ENCODE peak calls at places on chromosomes 1 and 21, in seven cellular contexts. D is hepatocyte, C is testis, G is OCI-LY7, S is AG10803, N is AG04450, A is fibroblast of lung. M is an unnamed sample.

GRCh38 chr1:1842360-1843146 is 48.3 kb downstream of the GNB1 start:
- DNase-seq in D (no peak), N (no peak), G (peak), S (no peak), C (no peak), A (no peak), M (peak)

GRCh38 chr21:45819478-45820170 is 161.9 kb upstream of the COL6A1 start:
- DNase-seq in C (peak), N (no peak), D (peak), G (no peak), S (no peak), A (no peak), M (no peak)

GRCh38 chr21:44700101-44701022 is 3.4 kb downstream of the KRTAP10-12 start:
- DNase-seq in A (no peak), C (peak), N (no peak), G (no peak), S (no peak), D (no peak), M (no peak)

GRCh38 chr1:164876717-164877116 is 317.7 kb downstream of the PBX1 start:
- DNase-seq in N (no peak), S (no peak), G (no peak), A (no peak), C (no peak), D (no peak), M (no peak)

GRCh38 chr1:9615316-9616063 is 26.8 kb downstream of the TMEM201 start:
- DNase-seq in G (peak), C (peak), A (peak), S (peak), D (peak), N (peak), M (peak)

GRCh38 chr1:9655127-9655723 is 3.7 kb downstream of the PIK3CD start:
- DNase-seq in N (no peak), A (no peak), S (no peak), G (peak), C (no peak), D (no peak), M (no peak)

GRCh38 chr1:215992620-215993019 is 425.5 kb downstream of the KCTD3 start:
- DNase-seq in D (no peak), C (no peak), G (no peak), N (no peak), A (peak), S (peak), M (no peak)

GRCh38 chr1:198893763-198894444 is 255.1 kb downstream of the PTPRC start:
- DNase-seq in S (peak), G (no peak), N (no peak), D (no peak), A (no peak), C (no peak), M (no peak)

GRCh38 chr1:1631793-1632420 is at the start of gene MMP23B:
- DNase-seq in G (peak), N (no peak), C (no peak), S (no peak), A (peak), D (peak), M (no peak)

GRCh38 chr1:89990976-89991831 is 3.7 kb upstream of the ZNF326 start:
- DNase-seq in A (no peak), S (no peak), C (no peak), D (no peak), N (no peak), G (peak), M (no peak)

GRCh38 chr1:47893412-47893811 is 103.8 kb downstream of the TRABD2B start:
- DNase-seq in G (no peak), A (no peak), S (no peak), C (no peak), N (no peak), D (no peak), M (no peak)

GRCh38 chr1:115409097-115409852 is 71.2 kb upstream of the NGF start:
- DNase-seq in D (no peak), A (no peak), C (no peak), S (no peak), G (no peak), N (no peak), M (no peak)

GRCh38 chr1:92705456-92705855 is 79.5 kb downstream of the EVI5 start:
- DNase-seq in G (no peak), N (no peak), S (no peak), D (no peak), A (peak), C (no peak), M (no peak)

GRCh38 chr1:119811428-119811827 is at the start of gene REG4:
- DNase-seq in C (no peak), S (no peak), N (no peak), G (no peak), D (no peak), A (no peak), M (no peak)

GRCh38 chr1:53110370-53111072 is 31.9 kb downstream of the SLC1A7 start:
- DNase-seq in S (peak), D (peak), N (no peak), C (peak), A (peak), G (no peak), M (no peak)

GRCh38 chr1:217311766-217312165 is 319.1 kb downstream of the GPATCH2 start:
- DNase-seq in N (no peak), C (no peak), S (peak), D (no peak), A (peak), G (no peak), M (no peak)

GRCh38 chr1:5986018-5986417 is 6.2 kb downstream of the NPHP4 start:
- DNase-seq in C (no peak), G (no peak), D (no peak), N (no peak), S (no peak), A (no peak), M (no peak)

GRCh38 chr1:56543783-56544612 is 35.4 kb downstream of the PLPP3 start:
- DNase-seq in A (no peak), S (no peak), C (no peak), G (no peak), N (no peak), D (no peak), M (no peak)

GRCh38 chr1:201511925-201512539 is 5.1 kb upstream of the CSRP1 start:
- DNase-seq in G (peak), C (peak), D (peak), A (no peak), S (no peak), N (no peak), M (peak)

GRCh38 chr1:59013276-59013927 is 229.6 kb upstream of the JUN start:
- DNase-seq in S (peak), C (peak), N (no peak), D (peak), G (no peak), A (peak), M (peak)

GRCh38 chr21:43772368-43772870 is 3.7 kb downstream of the CSTB start:
- DNase-seq in N (no peak), D (no peak), C (no peak), A (no peak), G (no peak), S (no peak), M (no peak)

GRCh38 chr1:46380508-46380907 is 13.6 kb upstream of the FAAH start:
- DNase-seq in G (no peak), D (no peak), S (no peak), N (no peak), A (no peak), C (no peak), M (no peak)

GRCh38 chr1:245234217-245235120 is 79.7 kb downstream of the KIF26B start:
- DNase-seq in C (peak), S (no peak), A (no peak), D (no peak), G (no peak), N (no peak), M (no peak)

GRCh38 chr1:202365092-202365815 is 16.8 kb downstream of the PPP1R12B start:
- DNase-seq in G (no peak), D (no peak), A (peak), S (peak), C (no peak), N (no peak), M (no peak)

GRCh38 chr1:98975113-98975512 is 29.5 kb downstream of the PLPPR5 start:
- DNase-seq in N (no peak), C (no peak), A (no peak), G (no peak), D (no peak), S (peak), M (no peak)

GRCh38 chr1:205353612-205354011 is 3.1 kb downstream of the KLHDC8A start:
- DNase-seq in A (no peak), C (no peak), D (no peak), N (no peak), S (no peak), G (no peak), M (no peak)

GRCh38 chr1:192849442-192849841 is 40.6 kb downstream of the RGS2 start:
- DNase-seq in G (no peak), N (no peak), A (no peak), S (no peak), C (no peak), D (no peak), M (no peak)

GRCh38 chr1:226733309-226733708 is 5.8 kb downstream of the ITPKB start:
- DNase-seq in S (no peak), N (no peak), A (no peak), D (no peak), G (no peak), C (no peak), M (no peak)
- H3K4me3 ChIP-seq in S (no peak), N (no peak), A (no peak), D (no peak), G (peak), C (no peak), M (no peak)

DNA sequence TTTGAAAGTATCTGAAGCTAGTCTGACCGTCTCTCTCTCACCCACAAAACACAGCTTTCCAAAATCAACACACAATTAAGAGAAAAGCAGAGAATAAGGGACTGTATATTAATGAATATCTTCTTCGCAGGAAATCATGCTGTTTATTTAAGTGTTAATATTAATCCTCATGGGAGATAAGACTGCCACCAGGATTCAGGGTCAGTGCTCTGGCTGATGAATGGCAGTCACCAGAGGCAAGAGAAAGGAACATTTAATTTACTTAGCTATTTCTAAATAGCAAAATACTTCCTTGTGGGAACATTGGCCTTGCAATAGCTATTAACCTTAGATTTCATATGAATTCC is 2.2 kb downstream of the SCYL3 start:
- DNase-seq in S (no peak), D (no peak), N (no peak), A (no peak), C (no peak), G (no peak), M (no peak)
- H3K4me3 ChIP-seq in S (no peak), D (peak), N (no peak), A (no peak), C (no peak), G (peak), M (no peak)

DNA sequence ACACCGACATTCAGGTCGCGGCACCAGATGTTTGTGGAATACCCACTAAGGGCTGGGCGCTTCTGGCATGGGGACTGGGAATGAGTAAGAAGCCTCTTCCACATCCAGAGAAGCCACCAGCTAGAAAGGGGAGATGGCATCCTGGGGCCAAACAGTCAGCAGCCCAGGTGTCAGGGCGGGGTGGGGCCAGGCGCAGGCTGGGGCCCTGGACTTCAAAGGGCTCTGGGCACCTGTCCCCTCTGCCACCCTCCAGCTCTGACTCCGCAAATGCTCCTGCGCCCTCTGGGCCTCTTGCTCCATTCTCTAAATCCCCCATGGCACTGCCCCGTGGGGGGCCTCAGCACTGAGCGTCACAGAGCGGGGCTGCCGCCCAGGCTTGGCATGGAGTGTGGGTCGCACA is 70.4 kb downstream of the MEGF6 start:
- DNase-seq in C (no peak), A (no peak), G (no peak), N (no peak), S (no peak), D (no peak), M (no peak)
- H3K4me3 ChIP-seq in C (no peak), A (no peak), G (no peak), N (no peak), S (no peak), D (no peak), M (no peak)

DNA sequence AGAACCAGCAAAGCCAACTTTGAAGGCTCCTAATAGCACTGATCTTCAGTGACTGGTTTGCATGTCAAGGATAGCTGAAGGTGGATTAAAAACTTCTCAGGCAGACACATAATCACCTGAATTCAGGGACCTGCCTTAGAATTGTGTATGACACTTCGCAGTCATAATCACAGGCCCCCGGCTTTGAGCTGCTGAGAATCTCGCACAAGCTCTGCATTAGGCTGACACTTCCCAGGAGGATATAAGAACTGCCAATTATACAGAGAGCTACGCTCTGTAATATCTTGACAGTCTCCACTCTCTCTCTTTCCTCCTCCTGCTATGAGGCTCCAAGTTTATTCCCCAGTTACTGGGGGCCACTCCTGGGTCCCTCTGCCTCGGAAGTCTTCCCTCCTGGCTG is 42.8 kb downstream of the EBNA1BP2 start:
- DNase-seq in D (no peak), A (no peak), S (no peak), N (no peak), C (no peak), G (no peak), M (no peak)
- H3K4me3 ChIP-seq in D (no peak), A (no peak), S (no peak), N (no peak), C (no peak), G (no peak), M (no peak)

GRCh38 chr1:149916927-149917310 is 725 bp downstream of the SV2A start:
- DNase-seq in C (no peak), S (no peak), G (no peak), N (no peak), A (no peak), D (no peak), M (no peak)
- H3K4me3 ChIP-seq in C (peak), S (peak), G (peak), N (peak), A (peak), D (no peak), M (peak)

DNA sequence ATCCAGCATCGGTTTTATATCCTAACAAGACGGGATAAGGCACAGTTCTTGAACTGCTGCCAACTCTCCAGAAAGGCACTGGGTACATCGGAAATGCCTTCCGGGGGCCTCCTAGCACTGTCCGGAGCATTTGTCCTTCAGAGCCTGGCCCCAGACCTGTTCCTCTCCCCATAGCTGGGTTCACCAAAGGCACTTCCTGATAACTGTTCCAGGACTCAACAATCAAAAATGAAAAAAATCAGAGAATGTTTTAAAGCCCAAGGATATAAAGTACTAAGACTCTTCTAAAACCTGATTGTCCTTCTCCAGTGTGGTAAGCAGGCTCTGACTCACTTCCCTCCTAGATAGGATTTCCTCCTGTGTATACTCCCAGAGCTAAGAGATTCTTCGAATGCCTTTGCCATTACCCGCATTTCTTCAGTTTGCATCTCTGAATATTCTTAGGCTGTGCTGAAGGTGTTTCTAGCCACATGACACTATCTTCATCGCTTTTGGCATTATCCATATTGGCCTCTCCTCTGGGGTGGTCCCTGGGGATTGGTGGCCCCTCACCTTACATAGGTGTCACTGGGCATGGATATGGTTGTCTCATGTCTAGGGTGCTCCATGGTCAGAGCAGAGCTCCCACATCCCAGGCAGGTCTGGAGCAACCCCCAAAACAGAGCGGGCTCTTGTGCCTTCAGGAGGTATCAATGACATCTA is 112.9 kb downstream of the ZBTB18 start:
- DNase-seq in S (peak), A (peak), D (peak), N (peak), C (no peak), G (no peak), M (no peak)
- H3K4me3 ChIP-seq in S (no peak), A (peak), D (no peak), N (peak), C (no peak), G (no peak), M (no peak)

DNA sequence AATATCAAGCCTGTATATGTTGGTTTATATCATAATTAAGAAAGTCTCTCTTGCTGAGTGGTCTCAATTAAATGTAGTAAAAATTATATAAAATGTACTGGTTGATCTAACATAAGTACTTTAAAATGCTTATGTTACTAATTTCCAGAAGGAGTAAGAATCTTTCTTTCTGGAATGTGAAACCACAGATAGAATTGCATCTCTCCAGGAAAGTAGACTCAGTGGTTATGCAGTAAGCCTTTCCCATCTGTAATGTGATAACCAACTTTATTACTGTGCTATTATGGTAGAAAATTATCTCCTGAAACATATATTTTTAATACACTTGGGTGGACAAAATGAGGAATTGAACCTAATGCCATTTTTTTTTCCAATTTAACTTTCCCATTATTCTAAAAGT is 8.9 kb upstream of the RALGPS2 start:
- DNase-seq in N (no peak), A (no peak), S (peak), C (no peak), D (no peak), G (no peak), M (no peak)
- H3K4me3 ChIP-seq in N (no peak), A (no peak), S (no peak), C (no peak), D (no peak), G (no peak), M (no peak)

DNA sequence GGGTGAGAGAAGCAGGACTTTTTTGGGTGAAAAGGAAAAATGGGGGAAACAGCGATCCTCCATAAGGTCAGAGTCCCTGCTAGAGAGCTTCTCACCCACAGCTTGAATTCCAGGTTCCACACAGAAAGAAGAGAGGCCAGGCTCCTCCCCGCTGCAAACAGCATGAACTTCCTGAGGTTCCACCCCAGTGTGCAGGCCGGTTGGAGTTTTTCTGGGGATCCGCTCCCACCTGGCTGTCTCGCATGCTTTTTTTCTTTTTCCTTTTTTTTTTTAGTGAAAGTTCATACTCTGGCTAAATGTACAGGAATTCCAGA is 595.1 kb upstream of the ZP4 start:
- DNase-seq in C (no peak), S (peak), D (peak), N (no peak), A (no peak), G (no peak), M (no peak)
- H3K4me3 ChIP-seq in C (peak), S (peak), D (peak), N (no peak), A (no peak), G (no peak), M (no peak)

M was measured in transverse colon.